ENCODE peak calls at places on chromosomes 4 and X, in nine cellular contexts. O, R, F, N, S, Y, H, C and I are unnamed samples.

GRCh38 chrX:56764153-56764974 is 35.3 kb downstream of the NBDY start:
- DNase-seq in O (no peak), R (peak; percentile 48), F (peak; percentile 92), N (peak; percentile 71), S (peak; percentile 69), Y (peak; percentile 90), H (peak; percentile 96), C (no peak), I (peak; percentile 75)

GRCh38 chr4:36322921-36323354 is 41.5 kb downstream of the DTHD1 start:
- DNase-seq in O (no peak), R (no peak), F (peak; percentile 71), N (no peak), S (no peak), Y (no peak), H (no peak), C (no peak), I (no peak)

GRCh38 chr4:79325864-79326328 is at the start of gene NAA11:
- DNase-seq in O (peak; percentile 45), R (no peak), F (no peak), N (no peak), S (no peak), Y (no peak), H (no peak), C (no peak), I (no peak)

GRCh38 chrX:129785160-129785947 is 5.6 kb downstream of the SASH3 start:
- DNase-seq in O (no peak), R (no peak), F (peak; percentile 43), N (no peak), S (no peak), Y (no peak), H (no peak), C (no peak), I (no peak)

GRCh38 chrX:11100281-11101035 is 10.7 kb upstream of the HCCS start:
- DNase-seq in O (no peak), R (peak; percentile 76), F (no peak), N (no peak), S (peak; percentile 63), Y (no peak), H (peak; percentile 90), C (no peak), I (peak; percentile 79)

GRCh38 chrX:152926279-152926678 is 28.4 kb downstream of the ZNF185 start:
- DNase-seq in O (no peak), R (peak; percentile 75), F (peak; percentile 44), N (no peak), S (peak; percentile 53), Y (no peak), H (peak; percentile 70), C (peak; percentile 63), I (peak; percentile 28)

GRCh38 chr4:152780267-152780811 is 585 bp downstream of the ARFIP1 start:
- DNase-seq in O (no peak), R (peak; percentile 13), F (no peak), N (no peak), S (peak; percentile 34), Y (no peak), H (peak; percentile 47), C (no peak), I (no peak)

GRCh38 chr4:99366491-99366890 is 13.9 kb upstream of the ADH1C start:
- DNase-seq in O (no peak), R (no peak), F (no peak), N (no peak), S (no peak), Y (no peak), H (no peak), C (no peak), I (no peak)

GRCh38 chrX:17040711-17041110 is 94.3 kb downstream of the REPS2 start:
- DNase-seq in O (no peak), R (no peak), F (no peak), N (no peak), S (no peak), Y (no peak), H (no peak), C (no peak), I (no peak)

GRCh38 chr4:145178740-145179139 is 1.6 kb downstream of the OTUD4 start:
- DNase-seq in O (no peak), R (no peak), F (peak; percentile 50), N (no peak), S (no peak), Y (no peak), H (no peak), C (no peak), I (no peak)

GRCh38 chr4:120688791-120689190 is 233.7 kb downstream of the PRDM5 start:
- DNase-seq in O (no peak), R (no peak), F (no peak), N (no peak), S (no peak), Y (no peak), H (no peak), C (no peak), I (no peak)

GRCh38 chrX:131830400-131831184 is 192.5 kb upstream of the STK26 start:
- DNase-seq in O (no peak), R (peak; percentile 92), F (no peak), N (peak; percentile 44), S (peak; percentile 87), Y (peak; percentile 73), H (peak; percentile 88), C (no peak), I (no peak)

GRCh38 chr4:110953898-110954297 is 331.0 kb upstream of the PITX2 start:
- DNase-seq in O (no peak), R (no peak), F (no peak), N (no peak), S (peak; percentile 13), Y (no peak), H (no peak), C (no peak), I (no peak)

GRCh38 chr4:73690051-73690744 is 50.2 kb upstream of the CXCL8 start:
- DNase-seq in O (no peak), R (no peak), F (no peak), N (no peak), S (no peak), Y (no peak), H (peak; percentile 43), C (no peak), I (no peak)

GRCh38 chr4:145234086-145234694 is 53.8 kb upstream of the OTUD4 start:
- DNase-seq in O (no peak), R (peak; percentile 61), F (peak; percentile 84), N (peak; percentile 5), S (peak; percentile 67), Y (no peak), H (peak; percentile 76), C (no peak), I (peak; percentile 36)

GRCh38 chr4:150078996-150079581 is 844 bp downstream of the DCLK2 start:
- DNase-seq in O (peak; percentile 78), R (no peak), F (peak; percentile 46), N (no peak), S (peak; percentile 42), Y (peak; percentile 51), H (peak; percentile 30), C (peak; percentile 51), I (no peak)

GRCh38 chr4:150080335-150080734 is 2.1 kb downstream of the DCLK2 start:
- DNase-seq in O (no peak), R (no peak), F (no peak), N (no peak), S (no peak), Y (no peak), H (no peak), C (no peak), I (no peak)

GRCh38 chr4:150082241-150082640 is 4.0 kb downstream of the DCLK2 start:
- DNase-seq in O (no peak), R (no peak), F (peak; percentile 75), N (no peak), S (no peak), Y (no peak), H (no peak), C (no peak), I (no peak)

GRCh38 chr4:150078041-150078995 is at the start of gene DCLK2:
- DNase-seq in O (peak; percentile 88), R (no peak), F (no peak), N (peak; percentile 62), S (peak; percentile 56), Y (peak; percentile 84), H (peak; percentile 92), C (peak; percentile 66), I (peak; percentile 31)

DNA sequence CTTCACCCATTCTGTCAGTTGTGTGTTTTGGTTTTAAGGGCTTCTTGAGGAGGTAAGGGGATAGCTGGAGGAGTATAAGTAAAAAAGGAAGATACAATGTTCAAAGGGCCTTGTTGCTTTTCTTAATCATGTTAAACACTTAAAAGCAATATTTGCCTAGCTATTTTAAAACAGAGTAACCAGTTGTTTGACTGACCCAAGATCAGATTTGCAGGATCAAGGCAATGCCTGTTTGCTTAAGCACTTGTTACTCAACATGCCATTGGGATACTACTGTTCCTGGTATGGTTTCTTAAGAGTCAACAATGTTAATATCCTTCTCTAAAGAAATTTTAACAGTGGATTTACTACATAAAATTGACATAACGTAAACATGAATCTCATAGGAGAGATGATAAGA is 2.6 kb downstream of the DCLK2 start:
- DNase-seq in O (no peak), R (peak; percentile 20), F (no peak), N (no peak), S (peak; percentile 55), Y (no peak), H (no peak), C (no peak), I (peak; percentile 72)
- H3K4me3 ChIP-seq in O (no peak overlapping the region), R (no peak overlapping the region), F (no peak overlapping the region), N (peak overlapping the region; percentile 77), S (no peak overlapping the region), Y (no peak overlapping the region), H (peak overlapping the region; percentile 83), C (no peak overlapping the region), I (no peak overlapping the region)

DNA sequence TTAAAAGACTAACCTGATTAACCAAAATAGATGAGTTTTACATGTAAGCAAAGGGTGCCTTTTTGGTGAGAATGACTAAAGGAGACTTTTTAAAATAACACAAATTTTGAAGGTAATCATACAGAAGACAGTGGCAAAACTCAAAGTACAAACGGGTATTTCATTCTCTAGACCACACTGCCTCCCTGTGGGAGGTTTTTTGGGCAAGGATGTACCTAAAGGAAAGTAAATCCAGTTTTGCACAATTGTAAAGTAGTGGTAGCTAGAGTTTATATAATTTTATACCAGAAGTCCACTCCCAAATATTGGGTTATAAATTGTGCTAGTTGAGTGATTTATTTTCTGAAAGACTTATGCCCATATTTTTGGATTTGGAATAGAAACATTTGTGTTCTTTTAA is 201.0 kb downstream of the PAPSS1 start:
- DNase-seq in O (no peak), R (peak; percentile 25), F (peak; percentile 14), N (no peak), S (peak; percentile 29), Y (no peak), H (peak; percentile 41), C (no peak), I (peak; percentile 15)
- TF ChIP-seq CTCF in O (peak; percentile 27), R (peak; percentile 56), F (peak; percentile 28), N (peak; percentile 39), S (peak; percentile 56), Y (peak; percentile 41), H (peak; percentile 39), C (no peak), I (peak; percentile 70)

DNA sequence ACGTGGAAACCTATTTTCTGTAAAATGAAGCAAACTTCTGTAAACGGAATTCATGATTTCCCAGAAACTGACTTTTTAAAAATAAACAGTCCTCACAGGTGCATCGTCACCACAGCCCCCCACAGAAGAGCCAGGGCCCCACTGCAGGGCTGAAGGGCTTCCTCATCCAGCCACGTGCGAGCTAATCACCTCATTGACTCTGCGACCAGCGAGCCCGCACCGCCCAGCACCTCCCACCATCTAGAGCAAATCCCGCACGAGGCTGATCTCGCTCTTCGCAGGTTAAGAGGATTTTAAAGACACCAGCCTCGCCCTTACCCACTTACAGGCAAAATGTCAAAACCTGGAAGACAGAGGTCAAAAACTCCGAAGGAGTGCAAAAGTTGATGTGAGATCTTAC is 14.8 kb downstream of the PPP2R3B start:
- DNase-seq in O (no peak), R (no peak), F (no peak), N (no peak), S (no peak), Y (peak; percentile 28), H (no peak), C (no peak), I (no peak)
- H3K4me3 ChIP-seq in O (no peak overlapping the region), R (no peak overlapping the region), F (no peak overlapping the region), N (no peak overlapping the region), S (no peak overlapping the region), Y (peak overlapping the region; percentile 74), H (no peak overlapping the region), C (no peak overlapping the region), I (no peak overlapping the region)

GRCh38 chrX:82541822-82542221 is 966.3 kb upstream of the POU3F4 start:
- DNase-seq in O (no peak), R (no peak), F (no peak), N (no peak), S (no peak), Y (no peak), H (no peak), C (no peak), I (no peak)
- TF ChIP-seq CTCF in O (no peak), R (no peak), F (no peak), N (no peak), S (no peak), Y (no peak), H (no peak), C (no peak), I (no peak)